ENCODE peak calls at places on chromosomes 2 and 18, in ten cellular contexts. One of them, this sample, is unnamed.

GRCh38 chr2:198312621-198313483 is 508.5 kb downstream of the PLCL1 start:
- DNase-seq in IMR-90: no peak
- DNase-seq in heart left ventricle: no peak
- DNase-seq in Peyer's patch: no peak
- DNase-seq in suprapubic skin: no peak
- DNase-seq in spleen: no peak
- DNase-seq in esophagus squamous epithelium: no peak
- DNase-seq in breast epithelium: no peak
- DNase-seq in adrenal gland: no peak
- DNase-seq in uterus: no peak
- DNase-seq in this sample: no peak

GRCh38 chr2:36748166-36748565 is 51.7 kb downstream of the VIT start:
- DNase-seq in heart left ventricle: no peak
- DNase-seq in IMR-90: peak; percentile 35
- DNase-seq in breast epithelium: no peak
- DNase-seq in uterus: no peak
- DNase-seq in spleen: no peak
- DNase-seq in suprapubic skin: no peak
- DNase-seq in adrenal gland: no peak
- DNase-seq in esophagus squamous epithelium: no peak
- DNase-seq in Peyer's patch: no peak
- DNase-seq in this sample: no peak

GRCh38 chr2:85164145-85164559 is 31.0 kb downstream of the TCF7L1 start:
- DNase-seq in Peyer's patch: no peak
- DNase-seq in uterus: no peak
- DNase-seq in breast epithelium: no peak
- DNase-seq in heart left ventricle: no peak
- DNase-seq in adrenal gland: peak; percentile 53
- DNase-seq in IMR-90: no peak
- DNase-seq in esophagus squamous epithelium: no peak
- DNase-seq in spleen: no peak
- DNase-seq in suprapubic skin: no peak
- DNase-seq in this sample: peak; percentile 64

GRCh38 chr2:10495311-10495987 is 47.3 kb upstream of the ODC1 start:
- DNase-seq in IMR-90: no peak
- DNase-seq in breast epithelium: no peak
- DNase-seq in Peyer's patch: peak; percentile 43
- DNase-seq in heart left ventricle: peak; percentile 21
- DNase-seq in esophagus squamous epithelium: no peak
- DNase-seq in adrenal gland: peak; percentile 23
- DNase-seq in uterus: no peak
- DNase-seq in spleen: peak; percentile 52
- DNase-seq in suprapubic skin: no peak
- DNase-seq in this sample: peak; percentile 78

GRCh38 chr2:201807452-201807980 is 1.2 kb downstream of the CDK15 start:
- DNase-seq in heart left ventricle: peak; percentile 48
- DNase-seq in adrenal gland: peak; percentile 64
- DNase-seq in breast epithelium: peak; percentile 23
- DNase-seq in suprapubic skin: no peak
- DNase-seq in esophagus squamous epithelium: no peak
- DNase-seq in Peyer's patch: no peak
- DNase-seq in IMR-90: peak; percentile 63
- DNase-seq in uterus: peak; percentile 35
- DNase-seq in spleen: no peak
- DNase-seq in this sample: no peak

GRCh38 chr2:12603781-12604180 is 113.0 kb upstream of the TRIB2 start:
- DNase-seq in adrenal gland: no peak
- DNase-seq in uterus: no peak
- DNase-seq in esophagus squamous epithelium: no peak
- DNase-seq in Peyer's patch: no peak
- DNase-seq in heart left ventricle: no peak
- DNase-seq in spleen: no peak
- DNase-seq in IMR-90: no peak
- DNase-seq in suprapubic skin: no peak
- DNase-seq in breast epithelium: no peak
- DNase-seq in this sample: no peak

GRCh38 chr2:96663177-96663576 is 20.6 kb downstream of the FER1L5 start:
- DNase-seq in spleen: no peak
- DNase-seq in esophagus squamous epithelium: no peak
- DNase-seq in Peyer's patch: no peak
- DNase-seq in uterus: no peak
- DNase-seq in adrenal gland: no peak
- DNase-seq in IMR-90: no peak
- DNase-seq in suprapubic skin: no peak
- DNase-seq in heart left ventricle: no peak
- DNase-seq in breast epithelium: peak; percentile 34
- DNase-seq in this sample: no peak

GRCh38 chr2:17171446-17172049 is 346.7 kb downstream of the RAD51AP2 start:
- DNase-seq in uterus: no peak
- DNase-seq in suprapubic skin: no peak
- DNase-seq in heart left ventricle: no peak
- DNase-seq in esophagus squamous epithelium: no peak
- DNase-seq in IMR-90: peak; percentile 23
- DNase-seq in adrenal gland: peak; percentile 80
- DNase-seq in breast epithelium: no peak
- DNase-seq in Peyer's patch: no peak
- DNase-seq in spleen: no peak
- DNase-seq in this sample: no peak

GRCh38 chr2:23002234-23002633 is 382.7 kb upstream of the KLHL29 start:
- DNase-seq in esophagus squamous epithelium: no peak
- DNase-seq in IMR-90: no peak
- DNase-seq in heart left ventricle: no peak
- DNase-seq in spleen: no peak
- DNase-seq in breast epithelium: no peak
- DNase-seq in adrenal gland: no peak
- DNase-seq in uterus: no peak
- DNase-seq in Peyer's patch: no peak
- DNase-seq in suprapubic skin: no peak
- DNase-seq in this sample: no peak

GRCh38 chr2:3178206-3179031 is 199.2 kb downstream of the EIPR1 start:
- DNase-seq in Peyer's patch: no peak
- DNase-seq in IMR-90: no peak
- DNase-seq in esophagus squamous epithelium: no peak
- DNase-seq in heart left ventricle: no peak
- DNase-seq in suprapubic skin: no peak
- DNase-seq in uterus: no peak
- DNase-seq in spleen: peak; percentile 73
- DNase-seq in breast epithelium: no peak
- DNase-seq in adrenal gland: no peak
- DNase-seq in this sample: peak; percentile 82

GRCh38 chr2:3181416-3182010 is 196.1 kb downstream of the EIPR1 start:
- DNase-seq in uterus: no peak
- DNase-seq in adrenal gland: no peak
- DNase-seq in esophagus squamous epithelium: no peak
- DNase-seq in spleen: peak; percentile 52
- DNase-seq in IMR-90: no peak
- DNase-seq in breast epithelium: no peak
- DNase-seq in suprapubic skin: no peak
- DNase-seq in Peyer's patch: no peak
- DNase-seq in heart left ventricle: peak; percentile 7
- DNase-seq in this sample: no peak

GRCh38 chr2:3180082-3180908 is 197.3 kb downstream of the EIPR1 start:
- DNase-seq in adrenal gland: no peak
- DNase-seq in uterus: no peak
- DNase-seq in breast epithelium: no peak
- DNase-seq in suprapubic skin: no peak
- DNase-seq in Peyer's patch: no peak
- DNase-seq in spleen: peak; percentile 56
- DNase-seq in IMR-90: no peak
- DNase-seq in heart left ventricle: peak; percentile 33
- DNase-seq in esophagus squamous epithelium: no peak
- DNase-seq in this sample: peak; percentile 76

GRCh38 chr2:3179626-3180025 is 198.0 kb downstream of the EIPR1 start:
- DNase-seq in suprapubic skin: no peak
- DNase-seq in uterus: no peak
- DNase-seq in adrenal gland: no peak
- DNase-seq in esophagus squamous epithelium: no peak
- DNase-seq in Peyer's patch: no peak
- DNase-seq in breast epithelium: no peak
- DNase-seq in heart left ventricle: no peak
- DNase-seq in spleen: peak; percentile 65
- DNase-seq in IMR-90: no peak
- DNase-seq in this sample: no peak

DNA sequence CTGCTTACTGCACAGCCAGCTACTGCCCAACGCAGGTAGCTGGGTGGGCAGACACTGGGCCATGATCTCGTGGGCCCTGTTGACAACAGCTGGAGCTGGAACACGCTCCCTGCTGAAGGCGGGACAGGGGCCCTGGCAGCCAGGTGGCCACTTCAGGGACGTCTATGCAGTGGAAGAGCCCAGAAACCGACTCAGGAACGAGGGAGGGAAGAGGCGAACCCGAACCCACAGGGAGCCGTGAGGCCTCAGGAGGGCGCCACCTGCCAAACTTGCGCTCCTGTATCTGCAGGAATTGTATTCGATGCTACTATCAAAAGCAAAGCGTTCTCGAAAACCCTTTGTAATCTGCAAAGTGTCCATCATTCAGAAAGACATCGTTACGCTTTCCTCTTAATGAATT is 198.4 kb downstream of the EIPR1 start:
- DNase-seq in Peyer's patch: no peak
- DNase-seq in adrenal gland: no peak
- DNase-seq in heart left ventricle: no peak
- DNase-seq in spleen: peak; percentile 54
- DNase-seq in suprapubic skin: no peak
- DNase-seq in breast epithelium: no peak
- DNase-seq in uterus: no peak
- DNase-seq in esophagus squamous epithelium: no peak
- DNase-seq in IMR-90: no peak
- DNase-seq in this sample: no peak
- TF ChIP-seq CTCF in Peyer's patch: no peak
- TF ChIP-seq CTCF in adrenal gland: peak; percentile 14
- TF ChIP-seq CTCF in heart left ventricle: no peak
- TF ChIP-seq CTCF in spleen: no peak
- TF ChIP-seq CTCF in suprapubic skin: no peak
- TF ChIP-seq CTCF in breast epithelium: no peak
- TF ChIP-seq CTCF in uterus: no peak
- TF ChIP-seq CTCF in esophagus squamous epithelium: no peak
- TF ChIP-seq CTCF in IMR-90: no peak
- TF ChIP-seq CTCF in this sample: no peak

DNA sequence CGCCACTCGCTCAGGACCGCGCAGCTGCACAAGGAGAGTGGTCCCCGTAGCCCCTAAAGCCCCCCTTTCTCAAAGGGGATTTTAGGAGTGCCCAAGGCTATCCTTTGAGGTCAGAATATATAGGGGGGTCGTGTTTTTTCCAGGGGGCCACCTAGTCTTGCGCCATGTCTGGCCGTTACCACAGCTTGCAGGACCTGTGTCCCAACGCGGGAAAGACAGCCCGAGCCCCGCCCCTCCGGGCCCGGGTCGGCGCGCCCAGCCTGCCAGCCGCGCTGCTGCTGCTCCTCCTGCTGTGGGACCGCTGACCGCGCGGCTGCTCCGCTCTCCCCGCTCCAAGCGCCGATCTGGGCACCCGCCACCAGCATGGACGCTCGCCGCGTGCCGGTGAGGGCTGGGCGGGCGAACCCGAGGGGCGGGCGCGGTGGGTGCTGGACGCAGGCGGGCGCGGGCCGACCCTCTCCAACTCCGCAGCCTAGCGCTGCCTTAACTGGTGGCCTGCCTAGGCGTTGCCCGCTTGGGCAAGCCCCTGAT is at the start of gene CDCA7:
- DNase-seq in suprapubic skin: peak; percentile 81
- DNase-seq in breast epithelium: peak; percentile 49
- DNase-seq in spleen: peak; percentile 87
- DNase-seq in IMR-90: peak; percentile 54
- DNase-seq in adrenal gland: no peak
- DNase-seq in esophagus squamous epithelium: no peak
- DNase-seq in Peyer's patch: peak; percentile 77
- DNase-seq in uterus: peak; percentile 40
- DNase-seq in heart left ventricle: peak; percentile 51
- DNase-seq in this sample: peak; percentile 83
- TF ChIP-seq POLR2A in suprapubic skin: no peak
- TF ChIP-seq POLR2A in breast epithelium: no peak
- TF ChIP-seq POLR2A in spleen: no peak
- TF ChIP-seq POLR2A in IMR-90: no peak
- TF ChIP-seq POLR2A in adrenal gland: no peak
- TF ChIP-seq POLR2A in esophagus squamous epithelium: no peak
- TF ChIP-seq POLR2A in Peyer's patch: no peak
- TF ChIP-seq POLR2A in uterus: no peak
- TF ChIP-seq POLR2A in heart left ventricle: no peak
- TF ChIP-seq POLR2A in this sample: no peak

GRCh38 chr2:102622646-102623045 is 3.3 kb downstream of the SLC9A2 start:
- DNase-seq in spleen: no peak
- DNase-seq in adrenal gland: no peak
- DNase-seq in Peyer's patch: no peak
- DNase-seq in uterus: no peak
- DNase-seq in IMR-90: no peak
- DNase-seq in esophagus squamous epithelium: no peak
- DNase-seq in heart left ventricle: no peak
- DNase-seq in suprapubic skin: no peak
- DNase-seq in breast epithelium: no peak
- DNase-seq in this sample: no peak
- H3K4me3 ChIP-seq in spleen: no peak overlapping the region
- H3K4me3 ChIP-seq in adrenal gland: no peak overlapping the region
- H3K4me3 ChIP-seq in Peyer's patch: no peak overlapping the region
- H3K4me3 ChIP-seq in uterus: no peak overlapping the region
- H3K4me3 ChIP-seq in IMR-90: no peak overlapping the region
- H3K4me3 ChIP-seq in esophagus squamous epithelium: no peak overlapping the region
- H3K4me3 ChIP-seq in heart left ventricle: no peak overlapping the region
- H3K4me3 ChIP-seq in suprapubic skin: no peak overlapping the region
- H3K4me3 ChIP-seq in breast epithelium: no peak overlapping the region
- H3K4me3 ChIP-seq in this sample: no peak overlapping the region

GRCh38 chr18:22560797-22561196 is 143.1 kb upstream of the CTAGE1 start:
- DNase-seq in heart left ventricle: no peak
- DNase-seq in Peyer's patch: no peak
- DNase-seq in breast epithelium: no peak
- DNase-seq in spleen: no peak
- DNase-seq in IMR-90: no peak
- DNase-seq in adrenal gland: no peak
- DNase-seq in uterus: no peak
- DNase-seq in suprapubic skin: no peak
- DNase-seq in esophagus squamous epithelium: no peak
- DNase-seq in this sample: no peak

GRCh38 chr18:22560283-22560627 is 142.5 kb upstream of the CTAGE1 start:
- DNase-seq in spleen: no peak
- DNase-seq in suprapubic skin: no peak
- DNase-seq in IMR-90: no peak
- DNase-seq in esophagus squamous epithelium: no peak
- DNase-seq in uterus: no peak
- DNase-seq in breast epithelium: no peak
- DNase-seq in Peyer's patch: no peak
- DNase-seq in heart left ventricle: no peak
- DNase-seq in adrenal gland: no peak
- DNase-seq in this sample: no peak

GRCh38 chr18:22558945-22559385 is 141.2 kb upstream of the CTAGE1 start:
- DNase-seq in uterus: peak; percentile 75
- DNase-seq in heart left ventricle: peak; percentile 81
- DNase-seq in spleen: peak; percentile 77
- DNase-seq in adrenal gland: peak; percentile 88
- DNase-seq in suprapubic skin: no peak
- DNase-seq in breast epithelium: no peak
- DNase-seq in IMR-90: peak; percentile 72
- DNase-seq in Peyer's patch: peak; percentile 65
- DNase-seq in esophagus squamous epithelium: no peak
- DNase-seq in this sample: no peak

GRCh38 chr18:22557160-22557941 is 139.6 kb upstream of the CTAGE1 start:
- DNase-seq in uterus: no peak
- DNase-seq in adrenal gland: no peak
- DNase-seq in IMR-90: no peak
- DNase-seq in breast epithelium: no peak
- DNase-seq in esophagus squamous epithelium: no peak
- DNase-seq in Peyer's patch: no peak
- DNase-seq in spleen: no peak
- DNase-seq in suprapubic skin: no peak
- DNase-seq in heart left ventricle: no peak
- DNase-seq in this sample: no peak

GRCh38 chr18:22559414-22560282 is 141.9 kb upstream of the CTAGE1 start:
- DNase-seq in suprapubic skin: no peak
- DNase-seq in uterus: peak; percentile 78
- DNase-seq in heart left ventricle: peak; percentile 85
- DNase-seq in breast epithelium: no peak
- DNase-seq in Peyer's patch: peak; percentile 70
- DNase-seq in IMR-90: peak; percentile 59
- DNase-seq in esophagus squamous epithelium: no peak
- DNase-seq in spleen: peak; percentile 81
- DNase-seq in adrenal gland: peak; percentile 89
- DNase-seq in this sample: no peak
- TF ChIP-seq CTCF in suprapubic skin: no peak
- TF ChIP-seq CTCF in uterus: no peak
- TF ChIP-seq CTCF in heart left ventricle: peak; percentile 33
- TF ChIP-seq CTCF in breast epithelium: peak; percentile 38
- TF ChIP-seq CTCF in Peyer's patch: no peak
- TF ChIP-seq CTCF in IMR-90: no peak
- TF ChIP-seq CTCF in esophagus squamous epithelium: peak; percentile 16
- TF ChIP-seq CTCF in spleen: no peak
- TF ChIP-seq CTCF in adrenal gland: peak; percentile 28
- TF ChIP-seq CTCF in this sample: no peak